ENCODE peak calls at places on chromosomes 13 and 19, in five cellular contexts. Y is heart right ventricle, E is thoracic aorta, W is foreskin fibroblast, P is endothelial cell of umbilical vein. K is an unnamed sample.

GRCh38 chr13:35672611-35673010 is 196.1 kb upstream of the MAB21L1 start:
- DNase-seq in E (no peak), Y (no peak), W (peak), P (no peak), K (no peak)

GRCh38 chr13:111383591-111384440 is 63.4 kb downstream of the TEX29 start:
- DNase-seq in W (no peak), Y (no peak), P (no peak), E (no peak), K (no peak)

GRCh38 chr13:72565893-72566292 is 161.5 kb downstream of the MZT1 start:
- DNase-seq in W (no peak), Y (no peak), P (peak), E (no peak), K (no peak)

GRCh38 chr19:23716792-23717191 is 29.8 kb upstream of the ZNF675 start:
- DNase-seq in E (no peak), Y (no peak), P (no peak), W (no peak), K (no peak)

GRCh38 chr13:19596960-19597361 is 35.6 kb upstream of the TPTE2 start:
- DNase-seq in E (no peak), P (no peak), Y (no peak), W (peak), K (no peak)

GRCh38 chr19:3096902-3097326 is 2.8 kb downstream of the GNA11 start:
- DNase-seq in E (no peak), W (no peak), Y (no peak), P (no peak), K (no peak)

GRCh38 chr13:92896842-92897241 is 329.8 kb upstream of the GPC6 start:
- DNase-seq in E (no peak), P (no peak), Y (no peak), W (no peak), K (no peak)

GRCh38 chr19:12365094-12365371 is 450 bp downstream of the ZNF442 start:
- DNase-seq in W (peak), P (peak), E (no peak), Y (peak), K (no peak)

GRCh38 chr19:10604460-10604980 is 17.4 kb upstream of the AP1M2 start:
- DNase-seq in P (peak), W (no peak), E (no peak), Y (peak), K (no peak)

GRCh38 chr19:37355901-37356300 is 15.0 kb upstream of the ZNF527 start:
- DNase-seq in E (no peak), P (no peak), Y (no peak), W (no peak), K (no peak)

GRCh38 chr13:21911916-21912315 is 241.0 kb downstream of the FGF9 start:
- DNase-seq in W (no peak), Y (no peak), P (no peak), E (no peak), K (no peak)

GRCh38 chr13:49436890-49437289 is 7.0 kb downstream of the CAB39L start:
- DNase-seq in Y (no peak), P (no peak), E (no peak), W (peak), K (peak)

GRCh38 chr19:14114854-14115253 is 2.7 kb downstream of the PRKACA start:
- DNase-seq in Y (peak), W (no peak), E (no peak), P (no peak), K (no peak)

GRCh38 chr19:51882518-51882917 is 5.2 kb downstream of the ZNF577 start:
- DNase-seq in E (no peak), P (no peak), W (no peak), Y (no peak), K (no peak)

GRCh38 chr19:38736413-38737280 is 7.6 kb downstream of the CAPN12 start:
- DNase-seq in W (peak), Y (peak), P (no peak), E (no peak), K (no peak)

GRCh38 chr13:98286814-98287213 is 109.7 kb upstream of the RNF113B start:
- DNase-seq in E (no peak), Y (no peak), W (no peak), P (no peak), K (no peak)
- TF ChIP-seq CTCF in E (no peak), Y (no peak), W (no peak), P (no peak), K (no peak)

GRCh38 chr13:46803586-46803985 is 6.6 kb upstream of the ESD start:
- DNase-seq in Y (no peak), P (no peak), W (no peak), E (no peak), K (no peak)

GRCh38 chr13:46801831-46802230 is 4.9 kb upstream of the ESD start:
- DNase-seq in W (no peak), P (no peak), Y (no peak), E (no peak), K (no peak)

GRCh38 chr13:46799139-46799538 is 2.2 kb upstream of the ESD start:
- DNase-seq in P (no peak), E (no peak), Y (no peak), W (no peak), K (no peak)

GRCh38 chr13:46804391-46804815 is 7.4 kb upstream of the ESD start:
- DNase-seq in Y (no peak), E (no peak), P (no peak), W (peak), K (no peak)
- TF ChIP-seq CTCF in Y (no peak), E (no peak), P (no peak), W (no peak), K (no peak)

DNA sequence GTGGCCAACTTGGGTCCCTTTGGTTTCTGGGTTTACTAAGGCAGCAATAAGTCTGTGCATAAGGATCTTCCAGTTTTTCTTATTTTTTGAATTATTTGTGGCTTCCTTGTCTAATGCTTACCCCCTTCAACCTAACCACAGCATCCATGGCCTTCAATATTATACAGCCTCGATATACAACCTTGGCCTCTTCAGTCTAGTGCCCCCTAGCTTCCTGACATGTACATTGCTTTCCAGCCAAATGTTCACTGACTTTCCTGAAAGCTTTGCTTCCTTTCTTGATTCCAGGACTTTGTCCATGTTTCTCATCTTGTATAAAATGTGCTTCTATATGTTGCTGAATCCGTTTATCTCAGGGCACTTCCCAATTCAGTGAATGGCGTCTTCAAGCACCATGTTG is 310.1 kb downstream of the OLFM4 start:
- DNase-seq in W (no peak), P (no peak), E (no peak), Y (no peak), K (no peak)
- TF ChIP-seq CTCF in W (no peak), P (no peak), E (no peak), Y (no peak), K (no peak)

DNA sequence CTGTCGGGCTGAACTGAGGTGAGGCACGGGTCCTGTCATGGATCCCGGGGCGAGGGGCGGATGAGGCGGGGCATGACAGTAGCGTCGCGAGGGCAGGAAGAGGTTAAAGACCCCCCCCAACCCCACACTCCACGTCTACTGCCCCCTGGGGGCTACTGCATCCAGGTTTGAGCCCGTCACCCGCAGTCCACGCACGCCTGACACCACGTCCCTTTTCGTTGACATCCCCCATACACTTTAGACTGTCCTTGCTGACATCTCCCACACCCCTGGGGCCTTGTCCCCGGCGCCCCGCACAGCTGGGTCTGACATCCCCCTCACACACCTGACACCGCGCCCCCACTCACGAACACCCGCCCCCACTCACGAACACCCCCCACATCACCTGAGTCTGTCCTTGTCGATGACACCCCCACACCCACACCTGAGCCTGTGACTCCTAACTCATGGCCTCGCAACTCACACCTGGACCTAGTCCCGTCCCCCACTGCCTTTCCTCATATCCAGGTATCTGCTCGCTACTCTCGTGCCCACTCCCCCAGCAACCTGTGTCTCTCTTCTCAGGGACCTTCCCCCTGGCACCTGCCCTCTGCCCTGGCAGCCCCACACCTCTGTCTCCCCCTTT is 416 bp downstream of the SLC25A42 start:
- DNase-seq in P (no peak), W (no peak), Y (peak), E (no peak), K (no peak)
- TF ChIP-seq CTCF in P (no peak), W (peak), Y (peak), E (peak), K (peak)

GRCh38 chr13:31172001-31172400 is 10.3 kb upstream of the HSPH1 start:
- DNase-seq in E (no peak), Y (no peak), W (peak), P (peak), K (no peak)

GRCh38 chr13:31179241-31179640 is 17.5 kb upstream of the HSPH1 start:
- DNase-seq in P (no peak), E (no peak), Y (no peak), W (no peak), K (no peak)

GRCh38 chr13:31172535-31172934 is 10.8 kb upstream of the HSPH1 start:
- DNase-seq in P (peak), W (peak), Y (no peak), E (no peak), K (peak)

GRCh38 chr13:31175847-31176536 is 14.3 kb upstream of the HSPH1 start:
- DNase-seq in W (no peak), Y (no peak), P (no peak), E (no peak), K (no peak)

GRCh38 chr13:31174018-31174417 is 12.3 kb upstream of the HSPH1 start:
- DNase-seq in P (no peak), E (no peak), Y (no peak), W (no peak), K (no peak)
- TF ChIP-seq CTCF in P (no peak), E (no peak), Y (peak), W (no peak), K (no peak)

GRCh38 chr13:43307921-43308433 is 284.6 kb downstream of the DNAJC15 start:
- DNase-seq in P (no peak), Y (peak), W (peak), E (peak), K (peak)
- TF ChIP-seq CTCF in P (no peak), Y (no peak), W (no peak), E (no peak), K (no peak)

GRCh38 chr13:40789275-40790231 is at the start of gene SLC25A15:
- DNase-seq in W (peak), P (peak), E (no peak), Y (peak), K (peak)
- TF ChIP-seq CTCF in W (no peak), P (peak), E (no peak), Y (peak), K (no peak)

DNA sequence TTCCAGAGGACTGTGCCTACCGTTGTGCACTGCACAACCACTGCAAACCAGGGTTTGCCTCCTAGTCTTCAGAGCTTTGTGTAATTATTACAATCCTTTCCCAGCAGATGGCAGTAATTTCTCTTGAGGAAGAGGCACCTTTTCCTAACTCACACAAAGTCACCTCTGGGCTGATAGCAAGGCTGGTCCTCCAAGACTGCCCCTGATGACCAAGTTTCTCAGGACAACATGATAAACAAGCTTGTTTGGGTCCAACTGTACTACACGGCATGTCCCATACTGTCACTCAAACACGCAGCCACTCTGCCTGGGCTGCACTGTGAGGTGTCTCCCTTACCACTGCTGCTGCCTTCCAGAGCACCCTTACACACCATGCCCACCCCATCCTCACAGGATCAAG is 39.3 kb downstream of the RFXAP start:
- DNase-seq in P (peak), Y (no peak), E (no peak), W (peak), K (peak)
- TF ChIP-seq CTCF in P (peak), Y (peak), E (peak), W (peak), K (peak)